ENCODE peak calls at places on chromosome 7, in six cellular contexts. G is WTC11, D is ascending aorta, A is OCI-LY7, H is SK-N-SH, R is GM20000. B is an unnamed sample.

GRCh38 chr7:93914581-93915066 is 6.9 kb upstream of the GNG11 start:
- DNase-seq in G (no peak), D (no peak), A (no peak), H (no peak), R (no peak), B (no peak)

GRCh38 chr7:118713039-118713438 is 488.5 kb downstream of the ANKRD7 start:
- DNase-seq in G (no peak), D (no peak), A (no peak), H (no peak), R (no peak), B (no peak)

GRCh38 chr7:50567715-50568261 is 2.6 kb upstream of the DDC start:
- DNase-seq in G (no peak), D (no peak), A (no peak), H (peak; percentile 42), R (no peak), B (no peak)

GRCh38 chr7:137354361-137354760 is 10.8 kb upstream of the PTN start:
- DNase-seq in G (no peak), D (no peak), A (no peak), H (no peak), R (no peak), B (no peak)

GRCh38 chr7:77428777-77429231 is 12.7 kb upstream of the GSAP start:
- DNase-seq in G (no peak), D (no peak), A (no peak), H (no peak), R (no peak), B (no peak)

GRCh38 chr7:50335795-50336754 is 31.6 kb downstream of the IKZF1 start:
- DNase-seq in G (no peak), D (no peak), A (peak; percentile 71), H (peak; percentile 78), R (no peak), B (no peak)

GRCh38 chr7:10677211-10677610 is 296.5 kb upstream of the PHF14 start:
- DNase-seq in G (no peak), D (no peak), A (no peak), H (no peak), R (no peak), B (no peak)

GRCh38 chr7:81330108-81330507 is 411.3 kb upstream of the SEMA3C start:
- DNase-seq in G (no peak), D (no peak), A (no peak), H (no peak), R (no peak), B (no peak)

GRCh38 chr7:40721344-40721949 is 586.6 kb downstream of the SUGCT start:
- DNase-seq in G (no peak), D (no peak), A (no peak), H (peak; percentile 48), R (no peak), B (peak; percentile 41)

GRCh38 chr7:142612264-142612881 is 136.9 kb upstream of the PRSS1 start:
- DNase-seq in G (no peak), D (no peak), A (no peak), H (peak; percentile 63), R (no peak), B (no peak)

GRCh38 chr7:64313740-64314491 is at the start of gene ZNF736:
- DNase-seq in G (no peak), D (peak; percentile 86), A (peak; percentile 96), H (peak; percentile 91), R (peak; percentile 84), B (peak; percentile 61)

GRCh38 chr7:134845461-134845860 is 66.0 kb downstream of the CALD1 start:
- DNase-seq in G (no peak), D (no peak), A (peak; percentile 24), H (no peak), R (peak; percentile 42), B (no peak)

GRCh38 chr7:148856035-148856881 is 27.8 kb downstream of the EZH2 start:
- DNase-seq in G (peak; percentile 45), D (no peak), A (peak; percentile 63), H (peak; percentile 64), R (peak; percentile 52), B (no peak)

GRCh38 chr7:119982884-119983283 is 290.1 kb upstream of the KCND2 start:
- DNase-seq in G (no peak), D (no peak), A (no peak), H (no peak), R (no peak), B (no peak)

GRCh38 chr7:16447867-16448266 is 17.7 kb downstream of the SOSTDC1 start:
- DNase-seq in G (no peak), D (no peak), A (no peak), H (no peak), R (no peak), B (no peak)

GRCh38 chr7:130999926-131000325 is 265.9 kb upstream of the KLF14 start:
- DNase-seq in G (no peak), D (no peak), A (no peak), H (no peak), R (no peak), B (no peak)

GRCh38 chr7:13057462-13058200 is 370.2 kb downstream of the ARL4A start:
- DNase-seq in G (no peak), D (no peak), A (peak; percentile 40), H (no peak), R (peak; percentile 20), B (no peak)

GRCh38 chr7:16926283-16926682 is 44.5 kb upstream of the AGR3 start:
- DNase-seq in G (no peak), D (no peak), A (peak; percentile 2), H (no peak), R (no peak), B (no peak)

GRCh38 chr7:29091121-29091601 is 55.2 kb downstream of the CPVL start:
- DNase-seq in G (no peak), D (no peak), A (no peak), H (peak; percentile 41), R (peak; percentile 8), B (no peak)

GRCh38 chr7:138125598-138126111 is 49.4 kb downstream of the AKR1D1 start:
- DNase-seq in G (no peak), D (no peak), A (no peak), H (no peak), R (peak; percentile 64), B (no peak)

GRCh38 chr7:27161214-27161720 is 4.1 kb downstream of the HOXA9 start:
- DNase-seq in G (no peak), D (no peak), A (no peak), H (no peak), R (no peak), B (no peak)

GRCh38 chr7:128103498-128104108 is 72.4 kb upstream of the LRRC4 start:
- DNase-seq in G (no peak), D (no peak), A (peak; percentile 48), H (peak; percentile 66), R (peak; percentile 70), B (no peak)

GRCh38 chr7:119562839-119563238 is 710.1 kb upstream of the KCND2 start:
- DNase-seq in G (no peak), D (no peak), A (no peak), H (no peak), R (no peak), B (no peak)

GRCh38 chr7:42980084-42980483 is 47.9 kb downstream of the MRPL32 start:
- DNase-seq in G (no peak), D (no peak), A (no peak), H (no peak), R (no peak), B (no peak)

GRCh38 chr7:102860351-102860811 is 52.4 kb upstream of the LRRC17 start:
- DNase-seq in G (no peak), D (no peak), A (no peak), H (peak; percentile 24), R (no peak), B (peak; percentile 84)

GRCh38 chr7:147492621-147493020 is 1097.9 kb upstream of the C7orf33 start:
- DNase-seq in G (no peak), D (no peak), A (no peak), H (no peak), R (no peak), B (no peak)

GRCh38 chr7:143390098-143390772 is 9.1 kb downstream of the ZYX start:
- DNase-seq in G (no peak), D (no peak), A (no peak), H (no peak), R (no peak), B (no peak)

GRCh38 chr7:28853834-28854749 is 104.0 kb downstream of the TRIL start:
- DNase-seq in G (peak; percentile 92), D (peak; percentile 17), A (peak; percentile 72), H (peak; percentile 96), R (peak; percentile 90), B (no peak)

GRCh38 chr7:105678811-105679495 is 97.7 kb upstream of the EFCAB10 start:
- DNase-seq in G (no peak), D (peak; percentile 71), A (no peak), H (no peak), R (peak; percentile 28), B (no peak)

GRCh38 chr7:105161366-105161765 is 147.4 kb downstream of the KMT2E start:
- DNase-seq in G (no peak), D (no peak), A (no peak), H (no peak), R (no peak), B (no peak)

GRCh38 chr7:47444376-47445098 is 137.4 kb downstream of the TNS3 start:
- DNase-seq in G (no peak), D (no peak), A (peak; percentile 52), H (peak; percentile 49), R (peak; percentile 48), B (no peak)
- TF ChIP-seq CTCF in G (no peak), D (peak; percentile 21), A (peak; percentile 83), H (peak; percentile 76), R (peak; percentile 54), B (peak; percentile 47)

DNA sequence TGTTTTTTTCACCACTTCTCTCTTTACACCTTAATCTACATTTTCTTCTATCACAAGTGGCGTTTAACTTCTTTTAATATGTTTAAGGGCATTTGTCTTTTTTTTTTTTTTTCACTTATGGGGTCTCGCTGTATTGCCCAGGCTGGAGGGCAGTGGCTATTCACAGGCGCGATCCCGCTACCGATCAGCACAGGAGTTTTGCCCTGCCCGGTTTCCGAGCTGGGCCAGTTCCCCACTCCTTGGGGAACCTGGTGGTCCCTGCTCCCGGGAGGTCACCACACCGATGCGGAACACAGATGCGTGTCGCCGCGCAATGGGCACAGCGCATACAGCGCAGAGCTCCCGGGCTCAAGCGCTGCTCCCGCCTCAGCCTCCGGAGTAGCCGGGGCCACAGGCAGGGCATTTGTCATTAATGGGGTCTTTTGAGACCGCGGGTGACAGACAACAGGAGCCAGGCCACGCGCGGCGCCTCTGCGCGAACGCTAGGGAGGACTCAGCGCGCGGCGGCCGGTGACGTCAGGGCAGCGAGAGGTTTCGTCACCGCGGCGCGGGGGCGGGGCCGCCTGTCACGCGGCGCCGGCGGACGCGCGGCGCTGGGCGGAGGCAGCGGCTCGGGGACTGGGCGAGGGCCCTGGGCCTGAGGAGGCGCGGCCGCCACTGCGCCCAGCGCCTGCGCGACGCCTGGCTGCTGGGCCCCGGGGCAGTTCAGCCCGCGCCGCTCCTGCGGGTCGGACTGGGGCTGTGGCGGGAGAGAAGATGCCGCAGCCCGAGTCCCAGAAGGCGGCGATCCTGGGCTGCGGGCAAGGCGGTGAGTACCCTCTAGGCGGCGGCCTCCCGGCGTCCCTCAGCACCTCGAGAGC is at the start of gene GALNT11:
- DNase-seq in G (peak; percentile 72), D (peak; percentile 52), A (no peak), H (peak; percentile 100), R (peak; percentile 96), B (no peak)
- TF ChIP-seq CTCF in G (no peak), D (peak; percentile 43), A (no peak), H (no peak), R (no peak), B (peak; percentile 57)

GRCh38 chr7:87218941-87219544 is 489 bp downstream of the TMEM243 start:
- DNase-seq in G (peak; percentile 65), D (no peak), A (peak; percentile 87), H (peak; percentile 60), R (peak; percentile 47), B (no peak)
- TF ChIP-seq CTCF in G (no peak), D (no peak), A (no peak), H (no peak), R (no peak), B (no peak)

GRCh38 chr7:74165867-74166593 is 8.1 kb upstream of the EIF4H start:
- DNase-seq in G (no peak), D (no peak), A (no peak), H (no peak), R (no peak), B (no peak)

GRCh38 chr7:74164985-74165456 is 9.1 kb upstream of the EIF4H start:
- DNase-seq in G (peak; percentile 49), D (no peak), A (no peak), H (no peak), R (no peak), B (no peak)
- TF ChIP-seq CTCF in G (no peak), D (peak; percentile 6), A (peak; percentile 58), H (peak; percentile 80), R (peak; percentile 22), B (peak; percentile 34)